ENCODE peak calls at places on chromosomes 6 and 20, in ten cellular contexts. K is upper lobe of right lung, G is left lung, E is mucosa of descending colon, T is aorta, M is right lobe of liver, N is Panc1, H is heart right ventricle, L is heart left ventricle, I is lower lobe of right lung. Z is an unnamed sample.
A peak's percentile ranks its signal among the peaks of the same experiment; 100 is the strongest.

GRCh38 chr6:20129290-20130088 is 82.8 kb downstream of the MBOAT1 start:
- ATAC-seq in K (no peak), G (no peak), E (no peak), T (no peak), M (peak; percentile 61), N (no peak), H (no peak), L (no peak), I (no peak), Z (no peak)

GRCh38 chr6:56764081-56764566 is 121.4 kb upstream of the DST start:
- ATAC-seq in K (peak; percentile 90), G (peak; percentile 95), E (peak; percentile 67), T (no peak), M (peak; percentile 91), N (peak; percentile 81), H (peak; percentile 23), L (peak; percentile 65), I (peak; percentile 86), Z (no peak)

GRCh38 chr6:158205220-158205944 is 37.2 kb downstream of the GTF2H5 start:
- ATAC-seq in K (peak; percentile 68), G (peak; percentile 63), E (peak; percentile 74), T (no peak), M (peak; percentile 90), N (peak; percentile 51), H (no peak), L (no peak), I (peak; percentile 57), Z (no peak)

GRCh38 chr6:6840831-6841263 is 252.3 kb downstream of the LY86 start:
- ATAC-seq in K (peak; percentile 81), G (peak; percentile 22), E (peak; percentile 27), T (no peak), M (peak; percentile 31), N (no peak), H (no peak), L (no peak), I (peak; percentile 70), Z (no peak)

GRCh38 chr6:42411431-42411830 is 40.3 kb downstream of the TRERF1 start:
- ATAC-seq in K (no peak), G (no peak), E (no peak), T (no peak), M (no peak), N (no peak), H (no peak), L (peak; percentile 40), I (no peak), Z (no peak)

GRCh38 chr6:80132942-80133517 is 26.6 kb downstream of the BCKDHB start:
- ATAC-seq in K (peak; percentile 67), G (peak; percentile 63), E (peak; percentile 92), T (no peak), M (peak; percentile 50), N (no peak), H (peak; percentile 55), L (peak; percentile 78), I (peak; percentile 62), Z (no peak)

GRCh38 chr6:119334535-119335264 is 14.9 kb downstream of the MAN1A1 start:
- ATAC-seq in K (peak; percentile 43), G (peak; percentile 32), E (no peak), T (peak; percentile 53), M (peak; percentile 66), N (no peak), H (peak; percentile 40), L (peak; percentile 67), I (no peak), Z (peak; percentile 33)

GRCh38 chr6:17458971-17459370 is 65.6 kb downstream of the CAP2 start:
- ATAC-seq in K (no peak), G (no peak), E (no peak), T (no peak), M (no peak), N (no peak), H (no peak), L (no peak), I (no peak), Z (no peak)

GRCh38 chr6:72657391-72657790 is 35.5 kb downstream of the KCNQ5 start:
- ATAC-seq in K (no peak), G (no peak), E (no peak), T (no peak), M (no peak), N (no peak), H (no peak), L (no peak), I (no peak), Z (no peak)

GRCh38 chr20:23624307-23624706 is 13.4 kb downstream of the CST3 start:
- ATAC-seq in K (no peak), G (peak; percentile 9), E (no peak), T (no peak), M (no peak), N (no peak), H (no peak), L (peak; percentile 35), I (no peak), Z (no peak)

GRCh38 chr6:125769147-125769783 is 19.8 kb downstream of the HEY2 start:
- ATAC-seq in K (no peak), G (no peak), E (no peak), T (no peak), M (no peak), N (no peak), H (no peak), L (no peak), I (no peak), Z (no peak)

GRCh38 chr6:90106449-90106848 is 190.2 kb downstream of the BACH2 start:
- ATAC-seq in K (peak; percentile 49), G (no peak), E (no peak), T (no peak), M (no peak), N (no peak), H (no peak), L (no peak), I (peak; percentile 36), Z (no peak)

GRCh38 chr6:31096215-31096614 is 16.2 kb downstream of the C6orf15 start:
- ATAC-seq in K (no peak), G (no peak), E (no peak), T (no peak), M (no peak), N (no peak), H (no peak), L (no peak), I (no peak), Z (no peak)

GRCh38 chr6:150439373-150439772 is 70.6 kb downstream of the IYD start:
- ATAC-seq in K (no peak), G (no peak), E (no peak), T (no peak), M (no peak), N (no peak), H (no peak), L (no peak), I (no peak), Z (no peak)

DNA sequence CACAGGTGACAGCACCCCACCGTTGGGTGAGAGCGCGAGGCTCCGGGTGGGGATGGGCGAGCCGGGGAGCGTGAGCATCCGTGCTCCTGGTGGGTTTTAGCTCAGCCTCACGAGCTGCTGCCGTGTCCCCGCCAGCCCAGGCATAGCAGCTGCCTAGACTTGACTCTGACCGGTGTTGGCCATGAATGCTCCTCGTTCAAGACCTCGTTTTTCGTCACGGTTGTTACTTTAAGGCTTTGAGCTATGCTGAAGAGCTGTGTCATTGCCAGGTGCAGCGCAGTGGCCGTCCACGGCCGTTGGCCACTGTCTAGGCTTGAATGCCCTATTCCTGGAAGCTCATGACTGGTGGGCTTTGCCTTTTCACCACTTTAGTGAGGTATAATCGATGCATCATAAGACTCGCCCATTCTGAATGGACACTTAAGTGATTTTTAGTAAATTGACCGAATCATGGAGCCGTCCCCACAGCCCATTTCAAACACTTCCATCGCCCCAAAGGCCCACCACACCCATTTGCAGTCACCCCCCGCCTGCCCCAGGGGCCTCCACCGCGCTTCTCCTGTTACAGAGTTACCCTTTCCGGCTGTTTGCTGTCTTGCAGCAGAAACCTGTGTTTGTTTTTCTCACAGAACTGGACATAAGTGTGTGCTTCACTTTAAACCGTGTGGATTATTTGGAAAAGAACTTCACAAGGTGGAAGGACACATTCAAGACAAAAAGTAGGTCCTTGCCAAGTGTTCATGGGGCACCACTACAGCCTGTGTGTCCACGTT is 21.4 kb upstream of the ADRM1 start:
- ATAC-seq in K (peak; percentile 40), G (peak; percentile 75), E (no peak), T (no peak), M (no peak), N (no peak), H (no peak), L (no peak), I (peak; percentile 60), Z (no peak)
- H3K4me3 ChIP-seq in K (no peak overlapping the region), G (no peak overlapping the region), E (no peak overlapping the region), T (no peak overlapping the region), M (no peak overlapping the region), N (no peak overlapping the region), H (no peak overlapping the region), L (no peak overlapping the region), I (no peak overlapping the region), Z (no peak overlapping the region)

DNA sequence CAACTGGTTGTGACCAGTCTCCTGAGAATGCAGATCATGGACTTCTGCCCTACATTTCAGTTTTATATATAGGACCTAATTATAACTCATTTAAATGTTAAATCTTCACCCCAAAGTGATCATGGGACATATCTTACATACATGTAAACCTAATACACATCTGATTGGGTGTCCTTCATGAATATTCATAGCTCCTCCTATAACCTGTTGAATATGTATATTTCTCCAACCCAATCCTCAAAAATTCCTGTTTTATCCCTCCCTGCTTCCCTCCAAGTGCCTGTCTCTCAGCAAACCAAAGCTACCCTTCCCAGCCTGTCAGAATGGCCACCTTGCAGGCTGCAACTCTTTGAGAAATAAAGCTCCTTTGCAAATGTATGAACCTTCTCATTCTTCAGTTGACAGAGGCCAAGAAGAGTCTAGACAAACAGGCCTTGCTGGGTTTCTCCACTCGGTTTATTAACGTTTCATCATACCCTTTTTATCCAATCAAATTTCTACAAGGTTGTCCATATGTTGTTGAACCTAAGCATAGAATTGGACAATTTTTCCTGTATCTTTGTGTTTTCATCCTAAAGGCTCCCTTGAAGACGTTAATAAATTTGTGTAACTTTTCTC is 133.2 kb downstream of the HFE start:
- ATAC-seq in K (no peak), G (no peak), E (no peak), T (no peak), M (no peak), N (no peak), H (no peak), L (no peak), I (no peak), Z (no peak)
- H3K4me3 ChIP-seq in K (no peak overlapping the region), G (no peak overlapping the region), E (no peak overlapping the region), T (no peak overlapping the region), M (no peak overlapping the region), N (no peak overlapping the region), H (no peak overlapping the region), L (no peak overlapping the region), I (no peak overlapping the region), Z (no peak overlapping the region)

DNA sequence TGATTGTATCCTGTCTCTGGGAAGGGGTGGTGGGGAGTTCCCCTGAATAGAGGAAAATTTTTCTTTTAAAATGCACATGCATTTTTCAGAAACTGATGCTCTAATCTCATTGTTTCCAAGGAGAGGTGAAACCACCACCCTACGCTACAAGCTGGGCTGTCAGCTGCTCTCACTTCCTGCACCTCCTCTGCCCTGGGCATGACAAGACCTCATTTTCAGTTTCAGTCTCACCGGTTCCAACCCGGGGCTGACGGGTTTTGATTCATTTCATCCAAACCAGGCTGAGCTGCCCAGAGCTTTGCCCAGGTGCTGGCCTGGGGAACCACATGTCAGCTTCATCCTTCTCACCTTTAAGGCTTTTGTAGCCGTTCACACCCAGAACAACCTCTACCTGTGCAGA is 99.7 kb downstream of the EYA2 start:
- ATAC-seq in K (peak; percentile 49), G (no peak), E (peak; percentile 56), T (no peak), M (no peak), N (no peak), H (no peak), L (no peak), I (peak; percentile 53), Z (no peak)
- H3K4me3 ChIP-seq in K (no peak overlapping the region), G (no peak overlapping the region), E (no peak overlapping the region), T (no peak overlapping the region), M (no peak overlapping the region), N (no peak overlapping the region), H (no peak overlapping the region), L (no peak overlapping the region), I (no peak overlapping the region), Z (no peak overlapping the region)

GRCh38 chr20:33772439-33772838 is 38.7 kb upstream of the CHMP4B start:
- ATAC-seq in K (no peak), G (no peak), E (no peak), T (no peak), M (no peak), N (no peak), H (no peak), L (no peak), I (no peak), Z (no peak)
- H3K4me3 ChIP-seq in K (no peak overlapping the region), G (no peak overlapping the region), E (no peak overlapping the region), T (no peak overlapping the region), M (no peak overlapping the region), N (no peak overlapping the region), H (no peak overlapping the region), L (no peak overlapping the region), I (no peak overlapping the region), Z (no peak overlapping the region)

Z was measured in gastroesophageal sphincter.